ENCODE peak calls at places on chromosome 11, in six cellular contexts. Z is right lobe of liver, E is tibial nerve, Q is suprapubic skin, F is neuronal stem cell, R is mesendoderm. T is an unnamed sample. For H3K27me3, the result is how much of the 10 kb centered on the place peaks cover.

GRCh38 chr11:10473371-10473770 is 18.3 kb downstream of the AMPD3 start:
- DNase-seq in Z (no peak), E (no peak), Q (peak), F (no peak), R (peak), T (no peak)

GRCh38 chr11:68206211-68206610 is 6.9 kb downstream of the KMT5B start:
- DNase-seq in Z (no peak), E (no peak), Q (no peak), F (peak), R (peak), T (no peak)

GRCh38 chr11:35927730-35928129 is 16.1 kb upstream of the LDLRAD3 start:
- DNase-seq in Z (peak), E (peak), Q (peak), F (no peak), R (no peak), T (peak)

GRCh38 chr11:92284107-92284506 is 59.5 kb downstream of the FAT3 start:
- DNase-seq in Z (no peak), E (no peak), Q (no peak), F (no peak), R (no peak), T (no peak)

GRCh38 chr11:1041936-1042608 is 5.6 kb upstream of the MUC6 start:
- DNase-seq in Z (peak), E (no peak), Q (peak), F (no peak), R (no peak), T (peak)

GRCh38 chr11:109130910-109131309 is 291.1 kb upstream of the C11orf87 start:
- DNase-seq in Z (no peak), E (no peak), Q (no peak), F (no peak), R (no peak), T (no peak)

GRCh38 chr11:12216542-12217422 is 106.4 kb downstream of the MICAL2 start:
- DNase-seq in Z (no peak), E (no peak), Q (no peak), F (no peak), R (no peak), T (no peak)

GRCh38 chr11:3865388-3866193 is 10.1 kb downstream of the STIM1 start:
- DNase-seq in Z (no peak), E (no peak), Q (no peak), F (no peak), R (no peak), T (no peak)

GRCh38 chr11:126816655-126817054 is 183.9 kb downstream of the KIRREL3 start:
- DNase-seq in Z (no peak), E (no peak), Q (no peak), F (no peak), R (peak), T (no peak)

GRCh38 chr11:24046731-24047130 is 450.1 kb upstream of the LUZP2 start:
- DNase-seq in Z (no peak), E (no peak), Q (no peak), F (no peak), R (no peak), T (no peak)

GRCh38 chr11:23903044-23903704 is 593.7 kb upstream of the LUZP2 start:
- DNase-seq in Z (no peak), E (no peak), Q (no peak), F (no peak), R (no peak), T (no peak)

GRCh38 chr11:119254239-119254638 is 48.1 kb downstream of the CBL start:
- DNase-seq in Z (no peak), E (no peak), Q (no peak), F (no peak), R (no peak), T (no peak)

GRCh38 chr11:57251491-57252104 is 14.5 kb upstream of the APLNR start:
- DNase-seq in Z (peak), E (no peak), Q (no peak), F (no peak), R (no peak), T (no peak)

GRCh38 chr11:37248145-37248544 is 650.1 kb upstream of the RAG2 start:
- DNase-seq in Z (no peak), E (no peak), Q (no peak), F (no peak), R (no peak), T (no peak)

DNA sequence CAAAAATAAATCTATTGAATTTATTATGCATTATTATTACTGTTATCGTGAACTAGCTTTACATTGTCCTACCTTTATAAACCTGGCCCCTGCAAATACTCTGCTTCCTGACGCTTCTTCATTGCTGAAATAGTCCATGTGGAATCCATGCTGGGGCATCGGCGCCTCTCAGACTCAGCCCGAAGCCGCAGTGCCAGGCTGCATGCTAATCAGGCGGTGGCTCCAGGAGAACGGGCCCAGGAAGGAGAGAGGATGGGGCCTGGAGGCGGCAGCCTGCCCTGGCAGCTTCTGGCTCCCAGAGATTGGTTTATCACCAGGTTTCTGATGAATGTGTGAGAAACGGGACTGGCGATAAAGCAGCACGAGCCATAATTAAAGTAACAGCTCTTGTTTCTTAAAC is 93.2 kb downstream of the NTM start:
- DNase-seq in Z (no peak), E (no peak), Q (no peak), F (no peak), R (peak), T (no peak)
- H3K27me3 ChIP-seq in Z (under half), E (under half), Q (under half), F (under half), R (under half), T (under half)

GRCh38 chr11:17649261-17649660 is 70.1 kb upstream of the MYOD1 start:
- DNase-seq in Z (no peak), E (no peak), Q (no peak), F (no peak), R (no peak), T (no peak)
- H3K27me3 ChIP-seq in Z (under half), E (under half), Q (under half), F (half or more), R (under half), T (under half)

GRCh38 chr11:134273317-134273712 is 2.9 kb upstream of the GLB1L3 start:
- DNase-seq in Z (no peak), E (no peak), Q (no peak), F (no peak), R (no peak), T (no peak)
- H3K27me3 ChIP-seq in Z (under half), E (half or more), Q (half or more), F (half or more), R (under half), T (under half)

GRCh38 chr11:128779036-128779435 is 85.2 kb downstream of the FLI1 start:
- DNase-seq in Z (no peak), E (no peak), Q (no peak), F (no peak), R (no peak), T (no peak)
- H3K27me3 ChIP-seq in Z (under half), E (under half), Q (under half), F (under half), R (under half), T (under half)

GRCh38 chr11:44338721-44339529 is 29.0 kb upstream of the ALX4 start:
- DNase-seq in Z (no peak), E (no peak), Q (no peak), F (no peak), R (peak), T (no peak)
- H3K27me3 ChIP-seq in Z (under half), E (half or more), Q (half or more), F (half or more), R (under half), T (under half)

DNA sequence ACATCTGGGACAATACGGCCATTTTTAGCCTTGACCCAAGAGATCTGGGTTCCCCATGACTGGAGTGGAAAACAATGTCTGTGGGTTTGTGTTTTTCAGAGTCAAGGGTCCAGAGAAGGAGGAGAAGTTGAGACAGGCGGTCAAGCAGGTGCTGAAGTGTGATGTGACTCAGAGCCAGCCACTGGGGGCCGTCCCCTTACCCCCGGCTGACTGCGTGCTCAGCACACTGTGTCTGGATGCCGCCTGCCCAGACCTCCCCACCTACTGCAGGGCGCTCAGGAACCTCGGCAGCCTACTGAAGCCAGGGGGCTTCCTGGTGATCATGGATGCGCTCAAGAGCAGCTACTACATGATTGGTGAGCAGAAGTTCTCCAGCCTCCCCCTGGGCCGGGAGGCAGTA is 15.7 kb downstream of the NNMT start:
- DNase-seq in Z (no peak), E (no peak), Q (no peak), F (no peak), R (no peak), T (no peak)
- H3K27me3 ChIP-seq in Z (under half), E (under half), Q (under half), F (under half), R (under half), T (under half)

GRCh38 chr11:31812392-31813241 is 1.5 kb upstream of the PAX6 start:
- DNase-seq in Z (no peak), E (no peak), Q (no peak), F (no peak), R (peak), T (no peak)

GRCh38 chr11:31809543-31809856 is 1.6 kb downstream of the PAX6 start:
- DNase-seq in Z (no peak), E (no peak), Q (no peak), F (no peak), R (no peak), T (no peak)

GRCh38 chr11:31809857-31810778 is 1.0 kb downstream of the PAX6 start:
- DNase-seq in Z (peak), E (no peak), Q (no peak), F (no peak), R (peak), T (peak)

GRCh38 chr11:31808721-31809542 is 2.2 kb downstream of the PAX6 start:
- DNase-seq in Z (no peak), E (no peak), Q (no peak), F (no peak), R (no peak), T (no peak)

GRCh38 chr11:31810779-31811647 is at the start of gene PAX6:
- DNase-seq in Z (no peak), E (no peak), Q (no peak), F (peak), R (peak), T (peak)
- H3K27me3 ChIP-seq in Z (under half), E (half or more), Q (half or more), F (under half), R (half or more), T (under half)

DNA sequence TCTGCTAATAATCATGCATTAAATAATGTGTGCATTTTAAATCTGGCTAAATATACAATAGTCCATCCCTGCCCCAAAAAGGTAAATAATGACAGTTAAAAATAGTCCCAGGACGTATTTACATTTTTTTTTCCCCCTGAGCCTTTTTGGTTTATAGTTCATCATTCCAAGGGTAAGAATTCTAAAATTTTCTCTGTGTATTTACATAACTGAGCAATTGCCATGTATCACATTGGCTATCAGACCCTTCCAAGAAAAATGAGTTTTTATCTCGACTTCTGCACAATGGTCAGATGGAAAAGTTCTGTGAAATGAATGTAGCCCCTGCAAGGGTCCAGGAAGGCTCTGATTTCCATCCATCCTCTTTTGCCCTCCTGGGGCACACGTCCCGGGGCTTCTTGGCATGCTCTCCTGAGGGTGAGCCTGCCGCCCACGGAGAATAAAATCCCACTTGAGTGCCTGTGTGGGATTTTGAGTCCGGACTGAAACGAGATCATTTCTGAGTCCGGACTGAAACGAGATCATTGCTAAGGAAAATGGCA is 94.1 kb upstream of the ANO1 start:
- DNase-seq in Z (no peak), E (no peak), Q (no peak), F (no peak), R (no peak), T (no peak)
- H3K27me3 ChIP-seq in Z (under half), E (under half), Q (half or more), F (half or more), R (under half), T (under half)

DNA sequence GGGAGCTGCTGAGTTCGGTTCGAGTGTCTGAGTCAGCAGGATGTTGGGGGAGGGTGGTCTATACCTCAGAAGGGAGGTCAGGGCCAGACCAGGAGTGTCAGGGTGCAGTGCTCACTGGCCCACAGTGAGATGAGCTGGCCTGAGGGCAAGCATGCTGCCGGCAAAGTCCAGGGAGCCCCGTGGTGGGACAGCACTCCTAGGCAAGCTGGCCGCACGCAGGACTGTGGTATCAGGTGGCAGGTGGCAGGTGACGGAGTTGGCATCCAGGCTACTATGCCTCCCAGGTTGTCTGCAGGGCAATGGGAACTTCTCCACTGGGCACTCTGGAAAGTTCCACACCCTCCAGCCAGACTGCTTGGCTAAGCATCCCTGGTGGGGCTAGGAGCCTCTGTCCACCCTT is 4.8 kb downstream of the FGF3 start:
- DNase-seq in Z (no peak), E (no peak), Q (no peak), F (no peak), R (no peak), T (no peak)
- H3K27me3 ChIP-seq in Z (under half), E (under half), Q (half or more), F (under half), R (under half), T (under half)

T was measured in aorta.